ENCODE peak calls at places on chromosomes 13 and 19, in seven cellular contexts. One of them, this sample, is unnamed.

GRCh38 chr19:1618157-1619093 is 13.2 kb upstream of the UQCR11 start:
- DNase-seq in KG1: no peak
- DNase-seq in NCI-H146: no peak
- DNase-seq in HTR-8/SVneo: peak
- DNase-seq in H7: peak
- DNase-seq in CD8-positive, alpha-beta memory T cell: no peak
- DNase-seq in suprapubic skin: no peak
- DNase-seq in this sample: no peak

GRCh38 chr19:12782174-12782423 is 6.7 kb upstream of the HOOK2 start:
- DNase-seq in KG1: no peak
- DNase-seq in NCI-H146: no peak
- DNase-seq in HTR-8/SVneo: no peak
- DNase-seq in H7: no peak
- DNase-seq in CD8-positive, alpha-beta memory T cell: no peak
- DNase-seq in suprapubic skin: no peak
- DNase-seq in this sample: no peak

GRCh38 chr19:51726049-51726448 is 2.3 kb upstream of the HAS1 start:
- DNase-seq in KG1: no peak
- DNase-seq in NCI-H146: no peak
- DNase-seq in HTR-8/SVneo: peak
- DNase-seq in H7: no peak
- DNase-seq in CD8-positive, alpha-beta memory T cell: no peak
- DNase-seq in suprapubic skin: peak
- DNase-seq in this sample: peak

GRCh38 chr19:3350014-3350663 is 16.2 kb upstream of the NFIC start:
- DNase-seq in KG1: no peak
- DNase-seq in NCI-H146: no peak
- DNase-seq in HTR-8/SVneo: no peak
- DNase-seq in H7: no peak
- DNase-seq in CD8-positive, alpha-beta memory T cell: no peak
- DNase-seq in suprapubic skin: no peak
- DNase-seq in this sample: no peak

GRCh38 chr13:31094331-31095015 is 67.2 kb downstream of the HSPH1 start:
- DNase-seq in KG1: no peak
- DNase-seq in NCI-H146: no peak
- DNase-seq in HTR-8/SVneo: no peak
- DNase-seq in H7: no peak
- DNase-seq in CD8-positive, alpha-beta memory T cell: no peak
- DNase-seq in suprapubic skin: no peak
- DNase-seq in this sample: no peak

GRCh38 chr19:1400281-1401137 is 833 bp downstream of the GAMT start:
- DNase-seq in KG1: no peak
- DNase-seq in NCI-H146: peak
- DNase-seq in HTR-8/SVneo: no peak
- DNase-seq in H7: peak
- DNase-seq in CD8-positive, alpha-beta memory T cell: no peak
- DNase-seq in suprapubic skin: no peak
- DNase-seq in this sample: no peak

GRCh38 chr19:43700368-43701015 is 15.4 kb upstream of the IRGC start:
- DNase-seq in KG1: no peak
- DNase-seq in NCI-H146: no peak
- DNase-seq in HTR-8/SVneo: peak
- DNase-seq in H7: no peak
- DNase-seq in CD8-positive, alpha-beta memory T cell: no peak
- DNase-seq in suprapubic skin: no peak
- DNase-seq in this sample: peak

GRCh38 chr19:13411899-13412298 is 94.4 kb downstream of the CACNA1A start:
- DNase-seq in KG1: no peak
- DNase-seq in NCI-H146: no peak
- DNase-seq in HTR-8/SVneo: no peak
- DNase-seq in H7: no peak
- DNase-seq in CD8-positive, alpha-beta memory T cell: no peak
- DNase-seq in suprapubic skin: no peak
- DNase-seq in this sample: no peak

GRCh38 chr13:52127378-52127777 is 1.5 kb downstream of the NEK5 start:
- DNase-seq in KG1: no peak
- DNase-seq in NCI-H146: no peak
- DNase-seq in HTR-8/SVneo: no peak
- DNase-seq in H7: no peak
- DNase-seq in CD8-positive, alpha-beta memory T cell: no peak
- DNase-seq in suprapubic skin: no peak
- DNase-seq in this sample: no peak

GRCh38 chr13:45361596-45362206 is 20.7 kb upstream of the TPT1 start:
- DNase-seq in KG1: no peak
- DNase-seq in NCI-H146: no peak
- DNase-seq in HTR-8/SVneo: no peak
- DNase-seq in H7: no peak
- DNase-seq in CD8-positive, alpha-beta memory T cell: no peak
- DNase-seq in suprapubic skin: no peak
- DNase-seq in this sample: no peak

GRCh38 chr13:112466132-112467025 is 90.2 kb downstream of the SPACA7 start:
- DNase-seq in KG1: no peak
- DNase-seq in NCI-H146: no peak
- DNase-seq in HTR-8/SVneo: no peak
- DNase-seq in H7: peak
- DNase-seq in CD8-positive, alpha-beta memory T cell: no peak
- DNase-seq in suprapubic skin: no peak
- DNase-seq in this sample: no peak

GRCh38 chr19:51250786-51251452 is at the start of gene SIGLECL1:
- DNase-seq in KG1: no peak
- DNase-seq in NCI-H146: no peak
- DNase-seq in HTR-8/SVneo: no peak
- DNase-seq in H7: peak
- DNase-seq in CD8-positive, alpha-beta memory T cell: no peak
- DNase-seq in suprapubic skin: no peak
- DNase-seq in this sample: no peak

GRCh38 chr19:39498262-39499081 is at the start of gene DLL3:
- DNase-seq in KG1: no peak
- DNase-seq in NCI-H146: peak
- DNase-seq in HTR-8/SVneo: no peak
- DNase-seq in H7: peak
- DNase-seq in CD8-positive, alpha-beta memory T cell: no peak
- DNase-seq in suprapubic skin: no peak
- DNase-seq in this sample: no peak

GRCh38 chr19:2327773-2328400 is 499 bp downstream of the LSM7 start:
- DNase-seq in KG1: peak
- DNase-seq in NCI-H146: peak
- DNase-seq in HTR-8/SVneo: no peak
- DNase-seq in H7: peak
- DNase-seq in CD8-positive, alpha-beta memory T cell: peak
- DNase-seq in suprapubic skin: no peak
- DNase-seq in this sample: peak